ENCODE peak calls at places on chromosome 15, in seven cellular contexts. A is A549; Q is SJCRH30; P is A673; H is naive thymus-derived CD4-positive, alpha-beta T cell; Z is CD4-positive, alpha-beta T cell; E is SJSA1. N is an unnamed sample.

GRCh38 chr15:57198654-57199241 is 177.6 kb upstream of the CGNL1 start:
- DNase-seq in H (no peak), Z (no peak), P (peak; percentile 75), A (no peak), Q (no peak), E (no peak), N (no peak)

GRCh38 chr15:99437315-99438221 is 128.2 kb upstream of the MEF2A start:
- DNase-seq in Z (no peak), Q (no peak), E (no peak), H (no peak), A (no peak), P (no peak), N (no peak)

GRCh38 chr15:59335197-59335786 is 37.4 kb downstream of the MYO1E start:
- DNase-seq in H (no peak), A (no peak), P (no peak), E (no peak), Q (no peak), Z (no peak), N (no peak)

GRCh38 chr15:92845109-92845508 is 55.0 kb upstream of the CHD2 start:
- DNase-seq in Q (no peak), H (peak; percentile 66), E (no peak), A (no peak), P (peak; percentile 60), Z (no peak), N (no peak)

GRCh38 chr15:65969865-65970832 is 100.9 kb downstream of the RAB11A start:
- DNase-seq in Z (no peak), Q (no peak), H (no peak), E (no peak), P (no peak), A (no peak), N (no peak)

GRCh38 chr15:59315914-59316428 is 56.7 kb downstream of the MYO1E start:
- DNase-seq in Z (no peak), H (no peak), P (no peak), A (no peak), Q (no peak), E (no peak), N (no peak)

GRCh38 chr15:33461671-33462070 is 150.9 kb downstream of the RYR3 start:
- DNase-seq in E (no peak), H (no peak), Q (peak; percentile 11), Z (no peak), P (no peak), A (no peak), N (no peak)

GRCh38 chr15:71155534-71155933 is 40.3 kb downstream of the THSD4 start:
- DNase-seq in H (no peak), Q (no peak), Z (no peak), P (no peak), E (no peak), A (no peak), N (no peak)

GRCh38 chr15:39181901-39182300 is 399.0 kb upstream of the THBS1 start:
- DNase-seq in Z (no peak), P (no peak), H (no peak), E (no peak), A (peak; percentile 13), Q (no peak), N (no peak)

GRCh38 chr15:99155961-99156443 is 51.1 kb downstream of the SYNM start:
- DNase-seq in H (no peak), P (no peak), Q (no peak), Z (no peak), A (no peak), E (no peak), N (no peak)

GRCh38 chr15:89993344-89993743 is 7.8 kb upstream of the ZNF710 start:
- DNase-seq in Q (no peak), A (no peak), Z (no peak), P (no peak), H (no peak), E (no peak), N (no peak)

GRCh38 chr15:84685304-84685703 is 27.3 kb upstream of the NMB start:
- DNase-seq in A (no peak), Q (peak; percentile 55), E (peak; percentile 76), H (no peak), Z (no peak), P (peak; percentile 84), N (peak; percentile 32)

GRCh38 chr15:78087944-78088772 is 4.2 kb upstream of the SH2D7 start:
- DNase-seq in Q (no peak), H (no peak), A (no peak), P (no peak), Z (no peak), E (no peak), N (no peak)

GRCh38 chr15:80563372-80563997 is 131.6 kb upstream of the ABHD17C start:
- DNase-seq in Z (no peak), P (no peak), E (no peak), Q (no peak), A (no peak), H (no peak), N (no peak)

GRCh38 chr15:28128036-28128435 is 28.9 kb upstream of the OCA2 start:
- DNase-seq in E (no peak), Z (no peak), H (no peak), A (no peak), P (no peak), Q (no peak), N (no peak)

GRCh38 chr15:101318147-101318809 is 23.2 kb upstream of the SNRPA1 start:
- DNase-seq in A (no peak), Z (no peak), Q (no peak), H (no peak), P (no peak), E (no peak), N (no peak)

GRCh38 chr15:49692514-49693090 is 71.8 kb downstream of the DTWD1 start:
- DNase-seq in P (no peak), Q (no peak), Z (no peak), H (no peak), A (no peak), E (no peak), N (no peak)

GRCh38 chr15:90427185-90427584 is 39.1 kb downstream of the IQGAP1 start:
- DNase-seq in Q (no peak), Z (no peak), P (no peak), A (no peak), H (no peak), E (no peak), N (no peak)

GRCh38 chr15:79942656-79943481 is 28.1 kb downstream of the BCL2A1 start:
- DNase-seq in A (no peak), Z (no peak), E (no peak), Q (no peak), P (no peak), H (no peak), N (no peak)

GRCh38 chr15:82117296-82117695 is 71.5 kb upstream of the MEX3B start:
- DNase-seq in Q (no peak), E (no peak), A (no peak), H (no peak), Z (no peak), P (no peak), N (no peak)

GRCh38 chr15:48802867-48803266 is 8.0 kb downstream of the CEP152 start:
- DNase-seq in Z (no peak), P (peak; percentile 22), Q (no peak), E (peak; percentile 56), A (no peak), H (no peak), N (peak; percentile 80)

DNA sequence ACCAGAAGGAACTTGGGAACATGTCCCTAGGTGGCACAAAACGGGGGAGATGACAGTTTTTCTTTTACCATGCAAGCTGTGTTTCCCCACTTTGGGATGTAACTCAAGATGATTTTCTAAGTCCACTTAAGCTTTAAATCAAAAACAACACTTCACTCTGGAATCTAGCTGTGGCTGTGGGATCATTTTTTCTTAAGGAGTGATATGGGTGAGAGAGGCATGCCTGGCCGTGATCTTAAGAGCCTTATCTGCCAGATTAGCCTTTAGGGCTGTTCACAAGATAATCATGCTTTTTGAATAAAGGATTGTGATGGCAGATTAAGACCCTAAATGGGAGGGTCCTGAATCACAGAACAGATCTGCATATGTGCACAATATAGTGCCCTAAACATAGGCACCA is 384.8 kb upstream of the SEMA6D start:
- DNase-seq in E (no peak), A (no peak), Q (no peak), H (no peak), Z (no peak), P (no peak), N (peak; percentile 7)
- H3K27ac ChIP-seq in E (no peak overlapping the region), A (no peak overlapping the region), Q (no peak overlapping the region), H (no peak overlapping the region), Z (no peak overlapping the region), P (peak overlapping the region; percentile 3), N (peak overlapping the region; percentile 68)

GRCh38 chr15:88716543-88717341 is 77.9 kb downstream of the ISG20 start:
- DNase-seq in Z (no peak), E (no peak), P (no peak), H (no peak), A (no peak), Q (no peak), N (no peak)

GRCh38 chr15:88714782-88715372 is 76.1 kb downstream of the ISG20 start:
- DNase-seq in Q (no peak), A (no peak), Z (no peak), E (no peak), H (no peak), P (no peak), N (no peak)

GRCh38 chr15:88719654-88720053 is 80.8 kb downstream of the ISG20 start:
- DNase-seq in P (no peak), H (no peak), Q (no peak), E (no peak), A (no peak), Z (no peak), N (no peak)

GRCh38 chr15:88718731-88719130 is 79.9 kb downstream of the ISG20 start:
- DNase-seq in Q (no peak), A (no peak), H (no peak), P (no peak), E (no peak), Z (no peak), N (no peak)

GRCh38 chr15:88717342-88718017 is 78.7 kb downstream of the ISG20 start:
- DNase-seq in Q (no peak), H (no peak), Z (no peak), P (no peak), A (no peak), E (no peak), N (no peak)
- H3K27ac ChIP-seq in Q (no peak overlapping the region), H (no peak overlapping the region), Z (no peak overlapping the region), P (no peak overlapping the region), A (no peak overlapping the region), E (no peak overlapping the region), N (no peak overlapping the region)

GRCh38 chr15:72237286-72238224 is 6.6 kb upstream of the PKM start:
- DNase-seq in Q (peak; percentile 85), P (peak; percentile 93), A (peak; percentile 97), H (no peak), Z (no peak), E (peak; percentile 96), N (peak; percentile 93)
- H3K27ac ChIP-seq in Q (peak overlapping the region; percentile 86), P (peak overlapping the region; percentile 75), A (peak overlapping the region; percentile 97), H (no peak overlapping the region), Z (no peak overlapping the region), E (peak overlapping the region; percentile 95), N (peak overlapping the region; percentile 99)

GRCh38 chr15:75721462-75721922 is 8.8 kb upstream of the CSPG4 start:
- DNase-seq in Z (no peak), Q (no peak), A (no peak), E (no peak), P (no peak), H (no peak), N (no peak)

GRCh38 chr15:75721923-75722870 is 9.5 kb upstream of the CSPG4 start:
- DNase-seq in A (no peak), E (no peak), Q (no peak), P (no peak), Z (no peak), H (no peak), N (no peak)

GRCh38 chr15:75725021-75725718 is 12.5 kb upstream of the CSPG4 start:
- DNase-seq in P (no peak), E (no peak), Q (no peak), H (no peak), A (no peak), Z (no peak), N (no peak)

GRCh38 chr15:75723847-75724660 is 11.4 kb upstream of the CSPG4 start:
- DNase-seq in Z (peak; percentile 33), E (peak; percentile 93), H (no peak), A (peak; percentile 97), P (peak; percentile 72), Q (peak; percentile 85), N (peak; percentile 87)

GRCh38 chr15:75723171-75723846 is 10.7 kb upstream of the CSPG4 start:
- DNase-seq in P (no peak), H (no peak), A (no peak), Z (no peak), Q (no peak), E (no peak), N (no peak)
- H3K27ac ChIP-seq in P (no peak overlapping the region), H (no peak overlapping the region), A (no peak overlapping the region), Z (no peak overlapping the region), Q (no peak overlapping the region), E (peak overlapping the region; percentile 21), N (peak overlapping the region; percentile 39)